ENCODE peak calls at places on chromosomes 1 and 21, in six cellular contexts. G is HepG2, L is transverse colon, K is stomach, I is K562, X is sigmoid colon. Z is an unnamed sample.

GRCh38 chr1:15929258-15929935 is 46.5 kb downstream of the ZBTB17 start:
- DNase-seq in G (no peak), L (no peak), K (no peak), I (no peak), X (no peak), Z (no peak)

GRCh38 chr1:169426174-169426716 is 1.0 kb downstream of the CCDC181 start:
- DNase-seq in G (no peak), L (no peak), K (no peak), I (no peak), X (no peak), Z (no peak)

GRCh38 chr1:34597877-34598514 is 156.9 kb upstream of the GJB5 start:
- DNase-seq in G (peak), L (peak), K (peak), I (peak), X (no peak), Z (peak)

GRCh38 chr1:16090076-16090826 is 16.8 kb upstream of the FAM131C start:
- DNase-seq in G (no peak), L (no peak), K (no peak), I (no peak), X (no peak), Z (no peak)

GRCh38 chr1:93641527-93641926 is 40.1 kb downstream of the BCAR3 start:
- DNase-seq in G (no peak), L (no peak), K (no peak), I (no peak), X (no peak), Z (no peak)

GRCh38 chr21:34878501-34878900 is 170.6 kb downstream of the RUNX1 start:
- DNase-seq in G (peak), L (peak), K (peak), I (no peak), X (no peak), Z (no peak)

GRCh38 chr1:96538883-96539282 is 182.7 kb upstream of the PTBP2 start:
- DNase-seq in G (no peak), L (peak), K (no peak), I (no peak), X (peak), Z (no peak)

GRCh38 chr1:174408142-174408541 is 39.6 kb upstream of the GPR52 start:
- DNase-seq in G (no peak), L (no peak), K (no peak), I (no peak), X (no peak), Z (no peak)

GRCh38 chr1:210201671-210202070 is 30.9 kb upstream of the SERTAD4 start:
- DNase-seq in G (no peak), L (no peak), K (no peak), I (no peak), X (no peak), Z (no peak)

GRCh38 chr21:33212159-33212851 is 17.4 kb upstream of the IFNAR2 start:
- DNase-seq in G (no peak), L (no peak), K (no peak), I (peak), X (no peak), Z (no peak)

GRCh38 chr1:150186789-150187559 is 37.3 kb downstream of the PLEKHO1 start:
- DNase-seq in G (peak), L (no peak), K (no peak), I (peak), X (no peak), Z (peak)

GRCh38 chr1:24021403-24022266 is 41.5 kb upstream of the SRSF10 start:
- DNase-seq in G (peak), L (peak), K (peak), I (no peak), X (no peak), Z (no peak)

GRCh38 chr21:23936224-23936623 is 1671.1 kb downstream of the MRPL39 start:
- DNase-seq in G (no peak), L (no peak), K (no peak), I (peak), X (no peak), Z (no peak)

GRCh38 chr1:17558954-17559617 is 19.6 kb downstream of the ARHGEF10L start:
- DNase-seq in G (no peak), L (no peak), K (no peak), I (no peak), X (no peak), Z (no peak)

GRCh38 chr1:64983110-64983509 is 16.8 kb upstream of the JAK1 start:
- DNase-seq in G (peak), L (no peak), K (no peak), I (no peak), X (no peak), Z (no peak)

GRCh38 chr1:52669696-52670095 is 28.5 kb downstream of the COA7 start:
- DNase-seq in G (no peak), L (no peak), K (no peak), I (no peak), X (no peak), Z (no peak)

GRCh38 chr1:3570081-3570986 is 41.0 kb downstream of the MEGF6 start:
- DNase-seq in G (no peak), L (no peak), K (no peak), I (no peak), X (no peak), Z (peak)
- TF ChIP-seq POLR2A in G (no peak), L (no peak), K (no peak), I (no peak), X (no peak), Z (no peak)

DNA sequence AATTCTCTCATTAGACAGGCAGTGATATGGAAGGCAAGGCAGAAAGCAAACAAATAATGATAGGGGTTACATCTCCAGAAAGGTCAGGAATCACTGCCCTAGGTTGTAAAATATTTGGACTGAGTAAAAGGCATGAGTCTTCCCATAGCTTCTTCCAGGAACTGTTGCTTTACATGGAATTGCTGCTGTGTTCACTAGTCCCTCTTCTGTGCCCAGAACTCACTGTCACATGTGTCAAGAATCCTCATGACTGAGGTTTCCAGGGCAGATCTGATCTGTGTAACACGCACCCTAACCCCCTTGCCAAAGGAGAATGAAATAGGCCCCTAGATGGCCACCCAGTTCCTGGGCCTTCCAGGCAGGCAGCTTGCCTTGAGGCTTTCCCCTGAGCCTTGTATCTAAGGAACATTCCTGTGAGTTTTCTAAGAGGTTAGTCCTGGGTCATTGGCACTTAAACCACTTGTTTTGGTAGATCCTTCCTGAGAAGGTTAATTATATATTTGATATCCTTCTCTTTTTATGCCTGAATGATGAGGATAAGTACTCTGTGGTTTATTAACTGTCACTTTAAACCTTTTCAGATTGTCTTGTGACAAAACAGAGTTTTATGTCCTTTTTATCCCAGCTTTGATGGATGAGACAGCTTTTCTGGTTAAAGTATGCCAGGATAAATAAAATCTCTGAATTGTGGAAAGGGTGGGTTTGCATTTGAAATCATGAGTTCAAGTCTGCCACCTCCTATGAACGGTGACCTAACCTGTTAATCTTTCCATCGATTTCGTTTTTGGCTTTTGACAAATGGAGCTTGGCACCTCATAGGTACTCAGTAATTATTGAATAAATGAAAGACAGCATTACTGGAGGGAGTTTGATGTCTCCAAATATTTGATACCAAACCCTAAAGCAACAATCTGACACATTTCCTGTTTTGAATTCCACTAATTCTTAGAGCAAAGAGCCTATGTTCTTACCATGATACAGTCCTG is 163.3 kb downstream of the DHRS3 start:
- DNase-seq in G (no peak), L (no peak), K (no peak), I (peak), X (peak), Z (no peak)
- TF ChIP-seq EP300 in G (no peak), L (no peak), K (no peak), I (peak), X (peak), Z (no peak)

GRCh38 chr1:184649500-184649899 is 105.2 kb downstream of the EDEM3 start:
- DNase-seq in G (no peak), L (no peak), K (no peak), I (no peak), X (no peak), Z (no peak)
- TF ChIP-seq POLR2AphosphoS5 in G (no peak), L (no peak), K (no peak), I (no peak), X (no peak), Z (no peak)

GRCh38 chr1:92298213-92298572 is 594 bp downstream of the GLMN start:
- DNase-seq in G (no peak), L (no peak), K (no peak), I (no peak), X (no peak), Z (no peak)

GRCh38 chr1:92299477-92300125 is 742 bp downstream of the RPAP2 start:
- DNase-seq in G (no peak), L (no peak), K (no peak), I (peak), X (no peak), Z (no peak)

GRCh38 chr1:92301021-92301420 is 2.2 kb downstream of the RPAP2 start:
- DNase-seq in G (no peak), L (no peak), K (no peak), I (no peak), X (no peak), Z (no peak)

DNA sequence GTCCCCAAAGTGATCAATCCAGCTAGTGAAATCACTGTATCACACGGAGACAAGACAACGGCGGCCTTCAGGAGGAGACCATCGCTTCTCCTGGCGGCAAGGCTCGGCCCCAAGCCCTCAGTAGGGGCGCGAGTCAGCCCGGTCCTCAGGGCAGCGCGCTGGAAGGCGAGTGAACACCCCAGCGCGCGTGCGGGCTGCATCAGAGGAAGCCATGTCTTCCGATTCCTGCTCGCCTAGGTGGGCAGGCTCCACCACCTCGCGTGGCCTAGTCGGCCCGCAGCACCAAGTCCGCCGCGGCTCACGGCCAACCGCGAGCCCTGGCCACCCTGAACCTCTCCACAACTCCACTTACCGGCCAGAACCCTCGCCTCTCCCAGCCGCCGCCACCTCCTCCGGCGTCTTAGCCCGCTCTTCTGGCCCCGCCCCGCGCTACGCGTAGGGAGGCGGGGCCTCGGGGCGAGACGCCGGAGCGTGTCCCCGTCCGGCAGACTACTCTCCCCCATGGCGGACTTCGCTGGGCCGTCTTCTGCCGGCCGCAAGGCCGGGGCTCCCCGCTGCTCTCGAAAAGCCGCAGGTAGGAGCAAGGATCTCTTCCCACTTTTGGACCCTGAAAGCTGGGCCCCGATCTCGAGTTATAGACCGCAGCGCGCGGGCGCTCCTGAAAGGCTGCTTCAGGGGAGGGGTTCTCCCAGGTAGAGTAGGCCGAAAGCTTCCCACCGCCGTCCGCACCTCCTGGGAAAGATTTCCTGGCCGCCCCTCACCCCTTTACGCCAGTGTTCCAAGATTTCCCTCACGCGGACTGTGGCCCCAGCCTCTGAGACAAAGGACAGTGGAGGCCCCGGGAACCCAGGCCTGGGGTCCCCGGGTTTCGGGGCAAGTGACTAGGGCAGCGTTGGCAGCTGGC is at the start of the genes GLMN and RPAP2:
- DNase-seq in G (peak), L (peak), K (peak), I (peak), X (peak), Z (peak)
- TF ChIP-seq POLR2A in G (peak), L (peak), K (no peak), I (peak), X (peak), Z (no peak)